ENCODE peak calls at places on chromosomes 16 and 17, in nine cellular contexts. One of them, this sample, is unnamed.

GRCh38 chr16:80806957-80807356 is 2.6 kb upstream of the CDYL2 start:
- DNase-seq in AG04449: peak; percentile 9
- DNase-seq in activated T-cell treated with anti-CD3 and anti-CD28 coated beads for 1 hour: peak; percentile 42
- DNase-seq in activated CD8-positive, alpha-beta memory T cell treated with anti-CD3 and anti-CD28 coated beads for 1 hour: no peak
- DNase-seq in activated CD8-positive, alpha-beta T cell treated with anti-CD3 and anti-CD28 coated beads, Interleukin-2, amount 10 ng/mL, durations not matched to agents 7 days and 5 days: peak; percentile 67
- DNase-seq in tibial artery: no peak
- DNase-seq in left lobe of liver: no peak
- DNase-seq in AG04450: peak; percentile 11
- DNase-seq in stimulated activated naive CD8-positive, alpha-beta T cell treated with anti-CD3 and anti-CD28 coated beads, Interleukin-15, amount 100 ng/mL, for 72 hours: peak; percentile 34
- DNase-seq in this sample: no peak

GRCh38 chr17:63407741-63408330 is 38.3 kb downstream of the CYB561 start:
- DNase-seq in activated CD8-positive, alpha-beta T cell treated with anti-CD3 and anti-CD28 coated beads, Interleukin-2, amount 10 ng/mL, durations not matched to agents 7 days and 5 days: no peak
- DNase-seq in AG04450: no peak
- DNase-seq in activated CD8-positive, alpha-beta memory T cell treated with anti-CD3 and anti-CD28 coated beads for 1 hour: no peak
- DNase-seq in stimulated activated naive CD8-positive, alpha-beta T cell treated with anti-CD3 and anti-CD28 coated beads, Interleukin-15, amount 100 ng/mL, for 72 hours: no peak
- DNase-seq in activated T-cell treated with anti-CD3 and anti-CD28 coated beads for 1 hour: no peak
- DNase-seq in tibial artery: no peak
- DNase-seq in AG04449: no peak
- DNase-seq in left lobe of liver: no peak
- DNase-seq in this sample: no peak

GRCh38 chr17:79483122-79483521 is 127.7 kb downstream of the RBFOX3 start:
- DNase-seq in left lobe of liver: no peak
- DNase-seq in activated CD8-positive, alpha-beta memory T cell treated with anti-CD3 and anti-CD28 coated beads for 1 hour: no peak
- DNase-seq in tibial artery: no peak
- DNase-seq in activated CD8-positive, alpha-beta T cell treated with anti-CD3 and anti-CD28 coated beads, Interleukin-2, amount 10 ng/mL, durations not matched to agents 7 days and 5 days: no peak
- DNase-seq in activated T-cell treated with anti-CD3 and anti-CD28 coated beads for 1 hour: no peak
- DNase-seq in stimulated activated naive CD8-positive, alpha-beta T cell treated with anti-CD3 and anti-CD28 coated beads, Interleukin-15, amount 100 ng/mL, for 72 hours: no peak
- DNase-seq in AG04450: no peak
- DNase-seq in AG04449: no peak
- DNase-seq in this sample: no peak

GRCh38 chr17:35062284-35062683 is 1.2 kb downstream of the RFFL start:
- DNase-seq in AG04450: no peak
- DNase-seq in activated CD8-positive, alpha-beta T cell treated with anti-CD3 and anti-CD28 coated beads, Interleukin-2, amount 10 ng/mL, durations not matched to agents 7 days and 5 days: no peak
- DNase-seq in left lobe of liver: no peak
- DNase-seq in activated T-cell treated with anti-CD3 and anti-CD28 coated beads for 1 hour: no peak
- DNase-seq in AG04449: no peak
- DNase-seq in tibial artery: no peak
- DNase-seq in stimulated activated naive CD8-positive, alpha-beta T cell treated with anti-CD3 and anti-CD28 coated beads, Interleukin-15, amount 100 ng/mL, for 72 hours: no peak
- DNase-seq in activated CD8-positive, alpha-beta memory T cell treated with anti-CD3 and anti-CD28 coated beads for 1 hour: no peak
- DNase-seq in this sample: no peak

GRCh38 chr17:47280072-47280811 is 26.6 kb downstream of the ITGB3 start:
- DNase-seq in activated CD8-positive, alpha-beta T cell treated with anti-CD3 and anti-CD28 coated beads, Interleukin-2, amount 10 ng/mL, durations not matched to agents 7 days and 5 days: no peak
- DNase-seq in activated CD8-positive, alpha-beta memory T cell treated with anti-CD3 and anti-CD28 coated beads for 1 hour: no peak
- DNase-seq in left lobe of liver: no peak
- DNase-seq in stimulated activated naive CD8-positive, alpha-beta T cell treated with anti-CD3 and anti-CD28 coated beads, Interleukin-15, amount 100 ng/mL, for 72 hours: no peak
- DNase-seq in AG04450: no peak
- DNase-seq in tibial artery: no peak
- DNase-seq in AG04449: no peak
- DNase-seq in activated T-cell treated with anti-CD3 and anti-CD28 coated beads for 1 hour: no peak
- DNase-seq in this sample: no peak

GRCh38 chr16:2988590-2989099 is 8.4 kb upstream of the PKMYT1 start:
- DNase-seq in stimulated activated naive CD8-positive, alpha-beta T cell treated with anti-CD3 and anti-CD28 coated beads, Interleukin-15, amount 100 ng/mL, for 72 hours: no peak
- DNase-seq in left lobe of liver: no peak
- DNase-seq in activated T-cell treated with anti-CD3 and anti-CD28 coated beads for 1 hour: no peak
- DNase-seq in activated CD8-positive, alpha-beta T cell treated with anti-CD3 and anti-CD28 coated beads, Interleukin-2, amount 10 ng/mL, durations not matched to agents 7 days and 5 days: no peak
- DNase-seq in AG04450: no peak
- DNase-seq in tibial artery: no peak
- DNase-seq in activated CD8-positive, alpha-beta memory T cell treated with anti-CD3 and anti-CD28 coated beads for 1 hour: no peak
- DNase-seq in AG04449: no peak
- DNase-seq in this sample: no peak

GRCh38 chr16:24539850-24540484 is 601 bp downstream of the RBBP6 start:
- DNase-seq in left lobe of liver: peak; percentile 65
- DNase-seq in AG04450: no peak
- DNase-seq in AG04449: no peak
- DNase-seq in activated CD8-positive, alpha-beta memory T cell treated with anti-CD3 and anti-CD28 coated beads for 1 hour: peak; percentile 36
- DNase-seq in activated T-cell treated with anti-CD3 and anti-CD28 coated beads for 1 hour: peak; percentile 27
- DNase-seq in activated CD8-positive, alpha-beta T cell treated with anti-CD3 and anti-CD28 coated beads, Interleukin-2, amount 10 ng/mL, durations not matched to agents 7 days and 5 days: peak; percentile 60
- DNase-seq in tibial artery: peak; percentile 41
- DNase-seq in stimulated activated naive CD8-positive, alpha-beta T cell treated with anti-CD3 and anti-CD28 coated beads, Interleukin-15, amount 100 ng/mL, for 72 hours: no peak
- DNase-seq in this sample: no peak

GRCh38 chr16:48961546-48961945 is 320.1 kb downstream of the CBLN1 start:
- DNase-seq in left lobe of liver: no peak
- DNase-seq in AG04450: no peak
- DNase-seq in activated CD8-positive, alpha-beta T cell treated with anti-CD3 and anti-CD28 coated beads, Interleukin-2, amount 10 ng/mL, durations not matched to agents 7 days and 5 days: no peak
- DNase-seq in activated CD8-positive, alpha-beta memory T cell treated with anti-CD3 and anti-CD28 coated beads for 1 hour: no peak
- DNase-seq in stimulated activated naive CD8-positive, alpha-beta T cell treated with anti-CD3 and anti-CD28 coated beads, Interleukin-15, amount 100 ng/mL, for 72 hours: no peak
- DNase-seq in activated T-cell treated with anti-CD3 and anti-CD28 coated beads for 1 hour: no peak
- DNase-seq in AG04449: no peak
- DNase-seq in tibial artery: no peak
- DNase-seq in this sample: no peak

GRCh38 chr16:64089697-64090096 is 1032.2 kb downstream of the CDH11 start:
- DNase-seq in AG04449: no peak
- DNase-seq in activated T-cell treated with anti-CD3 and anti-CD28 coated beads for 1 hour: no peak
- DNase-seq in activated CD8-positive, alpha-beta memory T cell treated with anti-CD3 and anti-CD28 coated beads for 1 hour: no peak
- DNase-seq in activated CD8-positive, alpha-beta T cell treated with anti-CD3 and anti-CD28 coated beads, Interleukin-2, amount 10 ng/mL, durations not matched to agents 7 days and 5 days: no peak
- DNase-seq in left lobe of liver: no peak
- DNase-seq in tibial artery: no peak
- DNase-seq in stimulated activated naive CD8-positive, alpha-beta T cell treated with anti-CD3 and anti-CD28 coated beads, Interleukin-15, amount 100 ng/mL, for 72 hours: no peak
- DNase-seq in AG04450: no peak
- DNase-seq in this sample: no peak

GRCh38 chr16:1277945-1278282 is 22.0 kb downstream of the TPSD1 start:
- DNase-seq in tibial artery: no peak
- DNase-seq in activated CD8-positive, alpha-beta memory T cell treated with anti-CD3 and anti-CD28 coated beads for 1 hour: no peak
- DNase-seq in activated CD8-positive, alpha-beta T cell treated with anti-CD3 and anti-CD28 coated beads, Interleukin-2, amount 10 ng/mL, durations not matched to agents 7 days and 5 days: no peak
- DNase-seq in activated T-cell treated with anti-CD3 and anti-CD28 coated beads for 1 hour: no peak
- DNase-seq in left lobe of liver: no peak
- DNase-seq in AG04449: no peak
- DNase-seq in stimulated activated naive CD8-positive, alpha-beta T cell treated with anti-CD3 and anti-CD28 coated beads, Interleukin-15, amount 100 ng/mL, for 72 hours: no peak
- DNase-seq in AG04450: no peak
- DNase-seq in this sample: no peak

GRCh38 chr17:12222392-12222791 is 201.7 kb downstream of the MAP2K4 start:
- DNase-seq in activated CD8-positive, alpha-beta T cell treated with anti-CD3 and anti-CD28 coated beads, Interleukin-2, amount 10 ng/mL, durations not matched to agents 7 days and 5 days: no peak
- DNase-seq in AG04449: no peak
- DNase-seq in tibial artery: no peak
- DNase-seq in AG04450: no peak
- DNase-seq in stimulated activated naive CD8-positive, alpha-beta T cell treated with anti-CD3 and anti-CD28 coated beads, Interleukin-15, amount 100 ng/mL, for 72 hours: no peak
- DNase-seq in activated T-cell treated with anti-CD3 and anti-CD28 coated beads for 1 hour: no peak
- DNase-seq in activated CD8-positive, alpha-beta memory T cell treated with anti-CD3 and anti-CD28 coated beads for 1 hour: no peak
- DNase-seq in left lobe of liver: no peak
- DNase-seq in this sample: no peak

GRCh38 chr16:49181812-49182211 is 99.8 kb downstream of the CBLN1 start:
- DNase-seq in stimulated activated naive CD8-positive, alpha-beta T cell treated with anti-CD3 and anti-CD28 coated beads, Interleukin-15, amount 100 ng/mL, for 72 hours: no peak
- DNase-seq in activated T-cell treated with anti-CD3 and anti-CD28 coated beads for 1 hour: no peak
- DNase-seq in AG04449: no peak
- DNase-seq in AG04450: no peak
- DNase-seq in left lobe of liver: no peak
- DNase-seq in activated CD8-positive, alpha-beta memory T cell treated with anti-CD3 and anti-CD28 coated beads for 1 hour: no peak
- DNase-seq in tibial artery: no peak
- DNase-seq in activated CD8-positive, alpha-beta T cell treated with anti-CD3 and anti-CD28 coated beads, Interleukin-2, amount 10 ng/mL, durations not matched to agents 7 days and 5 days: no peak
- DNase-seq in this sample: no peak

GRCh38 chr17:49224198-49224996 is 6.2 kb downstream of the PHOSPHO1 start:
- DNase-seq in activated CD8-positive, alpha-beta memory T cell treated with anti-CD3 and anti-CD28 coated beads for 1 hour: peak; percentile 39
- DNase-seq in stimulated activated naive CD8-positive, alpha-beta T cell treated with anti-CD3 and anti-CD28 coated beads, Interleukin-15, amount 100 ng/mL, for 72 hours: peak; percentile 54
- DNase-seq in AG04449: no peak
- DNase-seq in activated T-cell treated with anti-CD3 and anti-CD28 coated beads for 1 hour: peak; percentile 37
- DNase-seq in AG04450: no peak
- DNase-seq in left lobe of liver: no peak
- DNase-seq in activated CD8-positive, alpha-beta T cell treated with anti-CD3 and anti-CD28 coated beads, Interleukin-2, amount 10 ng/mL, durations not matched to agents 7 days and 5 days: peak; percentile 78
- DNase-seq in tibial artery: no peak
- DNase-seq in this sample: no peak

GRCh38 chr17:15240617-15241016 is 24.5 kb downstream of the PMP22 start:
- DNase-seq in activated T-cell treated with anti-CD3 and anti-CD28 coated beads for 1 hour: no peak
- DNase-seq in tibial artery: no peak
- DNase-seq in left lobe of liver: no peak
- DNase-seq in AG04449: no peak
- DNase-seq in AG04450: no peak
- DNase-seq in activated CD8-positive, alpha-beta T cell treated with anti-CD3 and anti-CD28 coated beads, Interleukin-2, amount 10 ng/mL, durations not matched to agents 7 days and 5 days: no peak
- DNase-seq in stimulated activated naive CD8-positive, alpha-beta T cell treated with anti-CD3 and anti-CD28 coated beads, Interleukin-15, amount 100 ng/mL, for 72 hours: no peak
- DNase-seq in activated CD8-positive, alpha-beta memory T cell treated with anti-CD3 and anti-CD28 coated beads for 1 hour: no peak
- DNase-seq in this sample: no peak

GRCh38 chr17:17077861-17078732 is 35.8 kb downstream of the MPRIP start:
- DNase-seq in stimulated activated naive CD8-positive, alpha-beta T cell treated with anti-CD3 and anti-CD28 coated beads, Interleukin-15, amount 100 ng/mL, for 72 hours: no peak
- DNase-seq in activated CD8-positive, alpha-beta T cell treated with anti-CD3 and anti-CD28 coated beads, Interleukin-2, amount 10 ng/mL, durations not matched to agents 7 days and 5 days: no peak
- DNase-seq in tibial artery: no peak
- DNase-seq in left lobe of liver: peak; percentile 95
- DNase-seq in AG04449: no peak
- DNase-seq in AG04450: no peak
- DNase-seq in activated CD8-positive, alpha-beta memory T cell treated with anti-CD3 and anti-CD28 coated beads for 1 hour: no peak
- DNase-seq in activated T-cell treated with anti-CD3 and anti-CD28 coated beads for 1 hour: no peak
- DNase-seq in this sample: no peak

GRCh38 chr17:50699410-50699809 is 8.3 kb downstream of the ANKRD40 start:
- DNase-seq in activated T-cell treated with anti-CD3 and anti-CD28 coated beads for 1 hour: no peak
- DNase-seq in stimulated activated naive CD8-positive, alpha-beta T cell treated with anti-CD3 and anti-CD28 coated beads, Interleukin-15, amount 100 ng/mL, for 72 hours: no peak
- DNase-seq in activated CD8-positive, alpha-beta memory T cell treated with anti-CD3 and anti-CD28 coated beads for 1 hour: no peak
- DNase-seq in activated CD8-positive, alpha-beta T cell treated with anti-CD3 and anti-CD28 coated beads, Interleukin-2, amount 10 ng/mL, durations not matched to agents 7 days and 5 days: no peak
- DNase-seq in AG04450: no peak
- DNase-seq in tibial artery: no peak
- DNase-seq in AG04449: no peak
- DNase-seq in left lobe of liver: no peak
- DNase-seq in this sample: no peak

GRCh38 chr16:57801856-57802634 is at the start of gene KIFC3:
- DNase-seq in AG04449: no peak
- DNase-seq in activated CD8-positive, alpha-beta memory T cell treated with anti-CD3 and anti-CD28 coated beads for 1 hour: peak; percentile 64
- DNase-seq in activated T-cell treated with anti-CD3 and anti-CD28 coated beads for 1 hour: peak; percentile 59
- DNase-seq in stimulated activated naive CD8-positive, alpha-beta T cell treated with anti-CD3 and anti-CD28 coated beads, Interleukin-15, amount 100 ng/mL, for 72 hours: peak; percentile 52
- DNase-seq in tibial artery: peak; percentile 82
- DNase-seq in AG04450: no peak
- DNase-seq in left lobe of liver: peak; percentile 87
- DNase-seq in activated CD8-positive, alpha-beta T cell treated with anti-CD3 and anti-CD28 coated beads, Interleukin-2, amount 10 ng/mL, durations not matched to agents 7 days and 5 days: peak; percentile 81
- DNase-seq in this sample: no peak

GRCh38 chr16:57191056-57191536 is 5.0 kb downstream of the RSPRY1 start:
- DNase-seq in activated T-cell treated with anti-CD3 and anti-CD28 coated beads for 1 hour: no peak
- DNase-seq in AG04450: no peak
- DNase-seq in AG04449: no peak
- DNase-seq in tibial artery: no peak
- DNase-seq in activated CD8-positive, alpha-beta T cell treated with anti-CD3 and anti-CD28 coated beads, Interleukin-2, amount 10 ng/mL, durations not matched to agents 7 days and 5 days: no peak
- DNase-seq in activated CD8-positive, alpha-beta memory T cell treated with anti-CD3 and anti-CD28 coated beads for 1 hour: no peak
- DNase-seq in left lobe of liver: no peak
- DNase-seq in stimulated activated naive CD8-positive, alpha-beta T cell treated with anti-CD3 and anti-CD28 coated beads, Interleukin-15, amount 100 ng/mL, for 72 hours: no peak
- DNase-seq in this sample: no peak

GRCh38 chr17:64095144-64095882 is 34.6 kb downstream of the ERN1 start:
- DNase-seq in stimulated activated naive CD8-positive, alpha-beta T cell treated with anti-CD3 and anti-CD28 coated beads, Interleukin-15, amount 100 ng/mL, for 72 hours: no peak
- DNase-seq in activated CD8-positive, alpha-beta memory T cell treated with anti-CD3 and anti-CD28 coated beads for 1 hour: no peak
- DNase-seq in left lobe of liver: no peak
- DNase-seq in tibial artery: no peak
- DNase-seq in activated T-cell treated with anti-CD3 and anti-CD28 coated beads for 1 hour: no peak
- DNase-seq in AG04450: no peak
- DNase-seq in activated CD8-positive, alpha-beta T cell treated with anti-CD3 and anti-CD28 coated beads, Interleukin-2, amount 10 ng/mL, durations not matched to agents 7 days and 5 days: no peak
- DNase-seq in AG04449: no peak
- DNase-seq in this sample: no peak

GRCh38 chr16:66294507-66294906 is 72.0 kb upstream of the CDH5 start:
- DNase-seq in activated CD8-positive, alpha-beta T cell treated with anti-CD3 and anti-CD28 coated beads, Interleukin-2, amount 10 ng/mL, durations not matched to agents 7 days and 5 days: no peak
- DNase-seq in AG04449: no peak
- DNase-seq in stimulated activated naive CD8-positive, alpha-beta T cell treated with anti-CD3 and anti-CD28 coated beads, Interleukin-15, amount 100 ng/mL, for 72 hours: no peak
- DNase-seq in AG04450: no peak
- DNase-seq in activated T-cell treated with anti-CD3 and anti-CD28 coated beads for 1 hour: no peak
- DNase-seq in tibial artery: no peak
- DNase-seq in left lobe of liver: peak; percentile 5
- DNase-seq in activated CD8-positive, alpha-beta memory T cell treated with anti-CD3 and anti-CD28 coated beads for 1 hour: no peak
- DNase-seq in this sample: no peak

GRCh38 chr17:73419896-73420295 is 108.1 kb upstream of the CDC42EP4 start:
- DNase-seq in activated CD8-positive, alpha-beta memory T cell treated with anti-CD3 and anti-CD28 coated beads for 1 hour: no peak
- DNase-seq in tibial artery: no peak
- DNase-seq in activated CD8-positive, alpha-beta T cell treated with anti-CD3 and anti-CD28 coated beads, Interleukin-2, amount 10 ng/mL, durations not matched to agents 7 days and 5 days: no peak
- DNase-seq in AG04449: no peak
- DNase-seq in AG04450: no peak
- DNase-seq in activated T-cell treated with anti-CD3 and anti-CD28 coated beads for 1 hour: no peak
- DNase-seq in stimulated activated naive CD8-positive, alpha-beta T cell treated with anti-CD3 and anti-CD28 coated beads, Interleukin-15, amount 100 ng/mL, for 72 hours: no peak
- DNase-seq in left lobe of liver: no peak
- DNase-seq in this sample: no peak

GRCh38 chr16:69233124-69233523 is 46.2 kb downstream of the SNTB2 start:
- DNase-seq in left lobe of liver: no peak
- DNase-seq in AG04449: no peak
- DNase-seq in tibial artery: no peak
- DNase-seq in activated T-cell treated with anti-CD3 and anti-CD28 coated beads for 1 hour: no peak
- DNase-seq in stimulated activated naive CD8-positive, alpha-beta T cell treated with anti-CD3 and anti-CD28 coated beads, Interleukin-15, amount 100 ng/mL, for 72 hours: no peak
- DNase-seq in activated CD8-positive, alpha-beta memory T cell treated with anti-CD3 and anti-CD28 coated beads for 1 hour: no peak
- DNase-seq in activated CD8-positive, alpha-beta T cell treated with anti-CD3 and anti-CD28 coated beads, Interleukin-2, amount 10 ng/mL, durations not matched to agents 7 days and 5 days: no peak
- DNase-seq in AG04450: no peak
- DNase-seq in this sample: no peak

This sample was measured in gastrocnemius medialis.